ENCODE peak calls at places on chromosomes 11 and 22, in eight cellular contexts. One of them, this sample, is unnamed.
A peak's percentile ranks its signal among the peaks of the same experiment; 100 is the strongest.

GRCh38 chr22:33971561-33971961 is 51.3 kb upstream of the LARGE1 start:
- DNase-seq in neural progenitor cell: peak; percentile 10
- DNase-seq in mesenchymal stem cell: no peak
- DNase-seq in esophagus squamous epithelium: no peak
- DNase-seq in tibial artery: no peak
- DNase-seq in H1: no peak
- DNase-seq in DND-41: no peak
- DNase-seq in iPS DF 6.9: no peak
- DNase-seq in this sample: no peak

GRCh38 chr22:44085743-44086741 is 61.9 kb downstream of the PARVB start:
- DNase-seq in tibial artery: peak; percentile 44
- DNase-seq in H1: peak; percentile 10
- DNase-seq in neural progenitor cell: peak; percentile 66
- DNase-seq in iPS DF 6.9: peak; percentile 29
- DNase-seq in esophagus squamous epithelium: no peak
- DNase-seq in DND-41: peak; percentile 19
- DNase-seq in mesenchymal stem cell: peak; percentile 39
- DNase-seq in this sample: no peak

GRCh38 chr22:16932577-16932976 is 75.4 kb downstream of the GAB4 start:
- DNase-seq in tibial artery: no peak
- DNase-seq in DND-41: no peak
- DNase-seq in neural progenitor cell: no peak
- DNase-seq in mesenchymal stem cell: no peak
- DNase-seq in H1: no peak
- DNase-seq in esophagus squamous epithelium: no peak
- DNase-seq in iPS DF 6.9: no peak
- DNase-seq in this sample: no peak

GRCh38 chr22:38973289-38974169 is 8.6 kb upstream of the APOBEC3B start:
- DNase-seq in mesenchymal stem cell: peak; percentile 43
- DNase-seq in tibial artery: no peak
- DNase-seq in DND-41: peak; percentile 62
- DNase-seq in esophagus squamous epithelium: no peak
- DNase-seq in iPS DF 6.9: peak; percentile 31
- DNase-seq in neural progenitor cell: peak; percentile 80
- DNase-seq in H1: peak; percentile 25
- DNase-seq in this sample: peak; percentile 14

GRCh38 chr22:45428391-45429385 is 15.2 kb downstream of the RIBC2 start:
- DNase-seq in DND-41: no peak
- DNase-seq in mesenchymal stem cell: no peak
- DNase-seq in iPS DF 6.9: no peak
- DNase-seq in esophagus squamous epithelium: no peak
- DNase-seq in tibial artery: peak; percentile 16
- DNase-seq in H1: no peak
- DNase-seq in neural progenitor cell: no peak
- DNase-seq in this sample: no peak

GRCh38 chr11:76217653-76218160 is 11.4 kb upstream of the WNT11 start:
- DNase-seq in esophagus squamous epithelium: no peak
- DNase-seq in tibial artery: no peak
- DNase-seq in iPS DF 6.9: no peak
- DNase-seq in mesenchymal stem cell: no peak
- DNase-seq in neural progenitor cell: no peak
- DNase-seq in DND-41: no peak
- DNase-seq in H1: no peak
- DNase-seq in this sample: no peak

GRCh38 chr11:19938051-19938856 is 222.0 kb downstream of the DBX1 start:
- DNase-seq in neural progenitor cell: peak; percentile 74
- DNase-seq in mesenchymal stem cell: peak; percentile 70
- DNase-seq in esophagus squamous epithelium: no peak
- DNase-seq in H1: no peak
- DNase-seq in iPS DF 6.9: no peak
- DNase-seq in DND-41: peak; percentile 41
- DNase-seq in tibial artery: no peak
- DNase-seq in this sample: no peak

GRCh38 chr11:76861490-76861953 is 804 bp downstream of the ACER3 start:
- DNase-seq in neural progenitor cell: peak; percentile 21
- DNase-seq in mesenchymal stem cell: no peak
- DNase-seq in esophagus squamous epithelium: no peak
- DNase-seq in tibial artery: no peak
- DNase-seq in H1: no peak
- DNase-seq in iPS DF 6.9: no peak
- DNase-seq in DND-41: no peak
- DNase-seq in this sample: no peak

GRCh38 chr11:72823105-72823804 is 9.0 kb downstream of the ATG16L2 start:
- DNase-seq in DND-41: no peak
- DNase-seq in neural progenitor cell: no peak
- DNase-seq in iPS DF 6.9: no peak
- DNase-seq in tibial artery: no peak
- DNase-seq in esophagus squamous epithelium: no peak
- DNase-seq in mesenchymal stem cell: no peak
- DNase-seq in H1: no peak
- DNase-seq in this sample: no peak

GRCh38 chr11:116224154-116224888 is 548.5 kb downstream of the BUD13 start:
- DNase-seq in H1: no peak
- DNase-seq in mesenchymal stem cell: peak; percentile 33
- DNase-seq in neural progenitor cell: peak; percentile 63
- DNase-seq in iPS DF 6.9: peak; percentile 27
- DNase-seq in tibial artery: peak; percentile 44
- DNase-seq in DND-41: peak; percentile 48
- DNase-seq in esophagus squamous epithelium: no peak
- DNase-seq in this sample: no peak

GRCh38 chr11:129190087-129190486 is 2.0 kb downstream of the ARHGAP32 start:
- DNase-seq in neural progenitor cell: no peak
- DNase-seq in DND-41: no peak
- DNase-seq in mesenchymal stem cell: no peak
- DNase-seq in iPS DF 6.9: no peak
- DNase-seq in esophagus squamous epithelium: no peak
- DNase-seq in tibial artery: no peak
- DNase-seq in H1: no peak
- DNase-seq in this sample: no peak

GRCh38 chr11:39255648-39256047 is 2203.8 kb downstream of the LRRC4C start:
- DNase-seq in neural progenitor cell: no peak
- DNase-seq in H1: no peak
- DNase-seq in DND-41: no peak
- DNase-seq in tibial artery: no peak
- DNase-seq in mesenchymal stem cell: no peak
- DNase-seq in esophagus squamous epithelium: no peak
- DNase-seq in iPS DF 6.9: no peak
- DNase-seq in this sample: no peak

GRCh38 chr11:113693030-113693429 is 13.1 kb downstream of the TMPRSS5 start:
- DNase-seq in neural progenitor cell: no peak
- DNase-seq in iPS DF 6.9: no peak
- DNase-seq in mesenchymal stem cell: no peak
- DNase-seq in DND-41: no peak
- DNase-seq in H1: no peak
- DNase-seq in esophagus squamous epithelium: no peak
- DNase-seq in tibial artery: no peak
- DNase-seq in this sample: no peak

GRCh38 chr22:37636186-37636948 is 3.1 kb upstream of the SH3BP1 start:
- DNase-seq in H1: no peak
- DNase-seq in mesenchymal stem cell: peak; percentile 91
- DNase-seq in tibial artery: no peak
- DNase-seq in DND-41: peak; percentile 83
- DNase-seq in neural progenitor cell: no peak
- DNase-seq in iPS DF 6.9: no peak
- DNase-seq in esophagus squamous epithelium: no peak
- DNase-seq in this sample: no peak

GRCh38 chr11:84218318-84218717 is 932.2 kb upstream of the CCDC90B start:
- DNase-seq in mesenchymal stem cell: no peak
- DNase-seq in tibial artery: no peak
- DNase-seq in iPS DF 6.9: no peak
- DNase-seq in DND-41: no peak
- DNase-seq in esophagus squamous epithelium: no peak
- DNase-seq in H1: no peak
- DNase-seq in neural progenitor cell: no peak
- DNase-seq in this sample: no peak

GRCh38 chr11:104946907-104947306 is 21.5 kb downstream of the CASP4 start:
- DNase-seq in tibial artery: no peak
- DNase-seq in H1: no peak
- DNase-seq in neural progenitor cell: peak; percentile 4
- DNase-seq in DND-41: peak; percentile 26
- DNase-seq in esophagus squamous epithelium: no peak
- DNase-seq in mesenchymal stem cell: peak; percentile 58
- DNase-seq in iPS DF 6.9: peak; percentile 50
- DNase-seq in this sample: no peak

GRCh38 chr11:61958590-61958989 is 8.4 kb downstream of the BEST1 start:
- DNase-seq in DND-41: no peak
- DNase-seq in H1: no peak
- DNase-seq in esophagus squamous epithelium: no peak
- DNase-seq in tibial artery: no peak
- DNase-seq in mesenchymal stem cell: no peak
- DNase-seq in neural progenitor cell: no peak
- DNase-seq in iPS DF 6.9: no peak
- DNase-seq in this sample: no peak

GRCh38 chr22:23690713-23691112 is at the start of gene RGL4:
- DNase-seq in esophagus squamous epithelium: no peak
- DNase-seq in neural progenitor cell: no peak
- DNase-seq in iPS DF 6.9: no peak
- DNase-seq in DND-41: no peak
- DNase-seq in tibial artery: no peak
- DNase-seq in H1: no peak
- DNase-seq in mesenchymal stem cell: no peak
- DNase-seq in this sample: no peak
- H3K27ac ChIP-seq in esophagus squamous epithelium: no peak within 1 kb of the TSS
- H3K27ac ChIP-seq in neural progenitor cell: no peak within 1 kb of the TSS
- H3K27ac ChIP-seq in iPS DF 6.9: no peak within 1 kb of the TSS
- H3K27ac ChIP-seq in DND-41: no peak within 1 kb of the TSS
- H3K27ac ChIP-seq in tibial artery: no peak within 1 kb of the TSS
- H3K27ac ChIP-seq in H1: no peak within 1 kb of the TSS
- H3K27ac ChIP-seq in mesenchymal stem cell: no peak within 1 kb of the TSS
- H3K27ac ChIP-seq in this sample: no peak within 1 kb of the TSS

DNA sequence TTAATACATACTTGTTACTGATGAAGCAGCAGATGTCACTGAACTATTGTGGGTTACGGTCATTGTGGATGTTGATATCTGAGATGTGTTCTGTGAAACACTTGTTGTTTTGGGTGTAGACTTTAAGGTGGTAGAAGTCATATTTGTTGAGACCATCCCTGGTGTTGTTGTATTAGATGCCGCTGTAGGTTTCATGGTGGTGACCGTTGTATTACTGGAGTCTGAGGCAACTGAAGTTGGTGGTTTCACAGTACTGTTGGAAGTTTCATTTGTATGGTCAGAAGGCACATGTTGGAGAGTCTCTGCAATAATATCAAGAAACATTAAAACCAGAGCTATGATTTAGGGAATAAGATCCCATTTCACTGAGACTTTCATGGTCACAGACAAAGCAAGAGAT is 50.7 kb downstream of the TMEM123 start:
- DNase-seq in mesenchymal stem cell: no peak
- DNase-seq in tibial artery: no peak
- DNase-seq in H1: no peak
- DNase-seq in DND-41: no peak
- DNase-seq in neural progenitor cell: no peak
- DNase-seq in esophagus squamous epithelium: no peak
- DNase-seq in iPS DF 6.9: no peak
- DNase-seq in this sample: no peak
- H3K27ac ChIP-seq in mesenchymal stem cell: no peak overlapping the region
- H3K27ac ChIP-seq in tibial artery: no peak overlapping the region
- H3K27ac ChIP-seq in H1: no peak overlapping the region
- H3K27ac ChIP-seq in DND-41: no peak overlapping the region
- H3K27ac ChIP-seq in neural progenitor cell: no peak overlapping the region
- H3K27ac ChIP-seq in esophagus squamous epithelium: no peak overlapping the region
- H3K27ac ChIP-seq in iPS DF 6.9: no peak overlapping the region
- H3K27ac ChIP-seq in this sample: no peak overlapping the region

DNA sequence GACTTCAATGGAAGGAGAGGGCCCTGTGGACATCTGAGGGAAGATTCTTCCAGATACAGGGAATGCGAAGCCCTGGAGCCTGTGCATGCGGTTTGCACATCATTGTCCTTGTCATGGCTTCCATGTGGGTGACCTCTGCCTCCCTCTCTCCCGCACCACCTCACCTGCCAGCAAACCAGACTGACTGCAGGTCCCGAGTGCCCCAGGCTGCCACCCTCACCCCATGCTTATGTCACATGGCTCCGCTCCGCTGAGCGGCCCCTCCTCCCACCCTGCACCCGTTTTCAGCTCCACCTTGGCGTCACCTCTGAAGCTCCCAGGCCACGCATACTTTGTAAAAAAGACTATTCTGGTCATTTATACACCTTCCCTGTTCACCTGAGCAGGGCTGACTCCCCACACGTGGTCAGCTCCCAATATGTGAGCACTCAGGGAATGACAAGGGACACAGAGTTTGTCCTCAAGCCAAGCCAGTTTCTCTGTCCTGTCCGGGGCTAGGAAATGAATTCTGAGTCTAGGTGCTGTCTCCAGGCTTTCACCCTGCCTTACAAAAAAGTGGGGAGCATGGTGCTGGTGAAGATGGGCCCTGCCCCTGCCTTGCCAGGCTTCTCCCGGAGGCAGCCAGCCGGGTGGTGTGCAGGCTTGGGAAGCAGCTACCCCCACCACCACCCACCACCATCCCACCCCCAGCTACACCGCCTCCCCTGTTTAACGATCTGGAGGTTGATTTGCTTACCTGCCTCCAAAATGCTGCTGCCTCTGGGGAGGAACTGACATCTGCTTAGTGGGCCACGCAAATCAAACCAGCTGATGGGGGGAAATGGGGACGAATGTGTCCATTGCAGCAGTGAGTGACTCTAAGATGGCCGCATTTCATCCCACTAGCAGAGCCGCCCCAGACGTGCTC is 32.7 kb downstream of the FAM83F start:
- DNase-seq in neural progenitor cell: peak; percentile 0
- DNase-seq in mesenchymal stem cell: no peak
- DNase-seq in DND-41: no peak
- DNase-seq in iPS DF 6.9: no peak
- DNase-seq in esophagus squamous epithelium: no peak
- DNase-seq in H1: no peak
- DNase-seq in tibial artery: no peak
- DNase-seq in this sample: no peak
- H3K27ac ChIP-seq in neural progenitor cell: no peak overlapping the region
- H3K27ac ChIP-seq in mesenchymal stem cell: no peak overlapping the region
- H3K27ac ChIP-seq in DND-41: no peak overlapping the region
- H3K27ac ChIP-seq in iPS DF 6.9: no peak overlapping the region
- H3K27ac ChIP-seq in esophagus squamous epithelium: peak overlapping the region; percentile 51
- H3K27ac ChIP-seq in H1: no peak overlapping the region
- H3K27ac ChIP-seq in tibial artery: no peak overlapping the region
- H3K27ac ChIP-seq in this sample: no peak overlapping the region

DNA sequence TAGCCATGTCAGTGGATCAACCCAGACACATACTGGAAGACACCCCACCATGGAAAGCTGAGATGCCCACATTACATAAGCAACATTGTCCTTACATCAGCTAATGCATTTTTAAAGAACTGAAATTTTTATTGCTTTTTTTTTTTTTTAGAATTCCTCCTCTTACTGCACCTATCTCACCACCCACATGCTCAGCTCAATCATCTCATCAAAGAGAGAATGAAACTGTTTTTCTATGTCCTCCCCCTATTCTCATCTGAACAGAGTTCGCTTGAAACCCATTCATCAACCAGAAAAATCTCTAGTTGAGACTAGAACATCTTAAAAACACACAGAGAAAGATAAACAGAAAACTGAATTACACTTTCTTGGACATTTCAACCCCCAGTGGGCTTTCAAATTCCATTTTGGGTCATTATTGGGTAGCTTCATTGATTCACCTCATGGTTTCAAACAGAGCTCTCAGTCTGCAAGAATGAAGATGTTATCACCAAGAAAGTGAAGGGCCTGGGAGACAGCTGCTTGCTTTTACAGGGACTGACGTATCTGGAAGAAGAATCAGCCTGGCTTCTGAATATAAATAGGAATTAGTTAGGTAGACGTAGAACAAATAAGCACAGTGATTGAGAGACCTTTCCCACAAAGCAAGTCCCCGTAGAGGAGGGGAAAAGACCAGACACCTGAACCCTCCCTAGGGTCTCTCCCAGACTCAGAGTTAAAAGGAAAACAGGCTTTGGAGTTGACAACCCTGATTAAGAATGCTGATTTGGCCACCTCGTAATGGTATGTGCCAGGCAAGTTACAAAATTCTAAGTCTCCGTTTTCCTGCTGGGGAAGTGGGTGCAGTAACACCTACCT is 155.7 kb downstream of the BBOX1 start:
- DNase-seq in iPS DF 6.9: no peak
- DNase-seq in mesenchymal stem cell: no peak
- DNase-seq in H1: no peak
- DNase-seq in tibial artery: no peak
- DNase-seq in esophagus squamous epithelium: no peak
- DNase-seq in neural progenitor cell: no peak
- DNase-seq in DND-41: no peak
- DNase-seq in this sample: no peak
- H3K27ac ChIP-seq in iPS DF 6.9: no peak overlapping the region
- H3K27ac ChIP-seq in mesenchymal stem cell: peak overlapping the region; percentile 82
- H3K27ac ChIP-seq in H1: no peak overlapping the region
- H3K27ac ChIP-seq in tibial artery: no peak overlapping the region
- H3K27ac ChIP-seq in esophagus squamous epithelium: no peak overlapping the region
- H3K27ac ChIP-seq in neural progenitor cell: no peak overlapping the region
- H3K27ac ChIP-seq in DND-41: no peak overlapping the region
- H3K27ac ChIP-seq in this sample: no peak overlapping the region